ENCODE peak calls at places on chromosomes 13 and 19, in four cellular contexts. G is left ventricle myocardium inferior, C is WTC11, D is heart right ventricle. F is an unnamed sample.

GRCh38 chr13:101325423-101325822 is 90.9 kb downstream of the NALCN start:
- DNase-seq in G (no peak), D (no peak), C (no peak), F (no peak)

GRCh38 chr13:51477149-51477548 is 24.3 kb upstream of the INTS6 start:
- DNase-seq in C (no peak), G (no peak), D (no peak), F (no peak)

GRCh38 chr13:25463496-25463895 is 91.7 kb downstream of the ATP8A2 start:
- DNase-seq in G (no peak), D (no peak), C (no peak), F (no peak)

GRCh38 chr19:52535831-52536800 is 8.6 kb downstream of the ZNF808 start:
- DNase-seq in C (peak), G (peak), D (peak), F (peak)

GRCh38 chr19:41927810-41928192 is 448 bp downstream of the ERFL start:
- DNase-seq in C (no peak), G (no peak), D (no peak), F (no peak)

GRCh38 chr13:35472308-35473008 is 4.0 kb downstream of the MAB21L1 start:
- DNase-seq in C (no peak), G (no peak), D (no peak), F (peak)

GRCh38 chr13:20156711-20157110 is 4.1 kb downstream of the GJA3 start:
- DNase-seq in C (no peak), D (no peak), G (no peak), F (no peak)

GRCh38 chr19:32464279-32464678 is 58.7 kb downstream of the DPY19L3 start:
- DNase-seq in G (no peak), D (no peak), C (no peak), F (no peak)

GRCh38 chr13:73809561-73809960 is 324.6 kb downstream of the KLF12 start:
- DNase-seq in D (no peak), G (no peak), C (no peak), F (no peak)

GRCh38 chr19:44113784-44114390 is 688 bp downstream of the ZNF225 start:
- DNase-seq in D (peak), C (no peak), G (no peak), F (no peak)

GRCh38 chr13:97200081-97200942 is 21.8 kb upstream of the MBNL2 start:
- DNase-seq in C (no peak), D (no peak), G (no peak), F (no peak)

GRCh38 chr19:45304141-45304926 is 18.3 kb downstream of the CKM start:
- DNase-seq in D (no peak), C (no peak), G (no peak), F (no peak)

GRCh38 chr13:19769854-19770253 is 12.9 kb downstream of the PSPC1 start:
- DNase-seq in D (no peak), G (no peak), C (no peak), F (no peak)

GRCh38 chr19:51904331-51905165 is at the start of gene ZNF649:
- DNase-seq in G (peak), C (peak), D (peak), F (peak)

GRCh38 chr13:19864018-19864338 is 529 bp upstream of the ZMYM5 start:
- DNase-seq in C (peak), D (peak), G (peak), F (peak)

GRCh38 chr19:54096642-54097106 is 3.9 kb downstream of the OSCAR start:
- DNase-seq in D (no peak), C (peak), G (no peak), F (no peak)

GRCh38 chr13:91270031-91270430 is 77.5 kb upstream of the MIR17HG start:
- DNase-seq in C (no peak), D (no peak), G (no peak), F (no peak)

GRCh38 chr19:55086730-55087541 is 11.3 kb downstream of the EPS8L1 start:
- DNase-seq in C (peak), D (peak), G (peak), F (peak)

GRCh38 chr19:17095141-17095919 is 19.8 kb downstream of the MYO9B start:
- DNase-seq in D (peak), G (peak), C (no peak), F (no peak)

GRCh38 chr13:22169473-22169872 is 498.6 kb downstream of the FGF9 start:
- DNase-seq in G (no peak), C (no peak), D (no peak), F (no peak)

GRCh38 chr19:35513975-35514809 is 743 bp upstream of the DMKN start:
- DNase-seq in D (no peak), C (peak), G (no peak), F (peak)
- TF ChIP-seq CTCF in D (no peak), C (no peak), G (no peak), F (no peak)

DNA sequence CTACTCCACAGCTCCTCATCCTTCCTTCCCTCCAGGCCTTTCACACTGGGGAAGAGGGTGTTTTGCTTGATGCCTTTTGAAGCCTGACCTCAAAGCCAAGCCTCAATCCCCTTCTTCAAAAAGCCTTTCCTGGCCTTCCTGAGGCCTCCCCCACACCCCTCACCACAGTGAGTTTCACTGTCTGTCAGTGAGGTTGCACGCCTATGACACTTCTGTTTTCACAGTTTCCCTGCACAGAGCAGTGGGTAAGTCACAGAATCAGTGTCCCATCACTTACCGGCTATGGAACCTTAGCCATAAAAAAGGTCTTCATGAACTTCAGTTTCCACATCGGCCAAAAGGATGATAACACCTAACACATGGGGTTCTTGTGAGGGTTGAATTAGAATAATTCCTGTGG is 371.4 kb downstream of the UQCRFS1 start:
- DNase-seq in G (no peak), D (no peak), C (no peak), F (no peak)
- TF ChIP-seq CTCF in G (no peak), D (no peak), C (no peak), F (no peak)

GRCh38 chr19:40217027-40217810 is 965 bp downstream of the TTC9B start:
- DNase-seq in G (no peak), D (no peak), C (peak), F (no peak)
- TF ChIP-seq CTCF in G (peak), D (no peak), C (peak), F (peak)

DNA sequence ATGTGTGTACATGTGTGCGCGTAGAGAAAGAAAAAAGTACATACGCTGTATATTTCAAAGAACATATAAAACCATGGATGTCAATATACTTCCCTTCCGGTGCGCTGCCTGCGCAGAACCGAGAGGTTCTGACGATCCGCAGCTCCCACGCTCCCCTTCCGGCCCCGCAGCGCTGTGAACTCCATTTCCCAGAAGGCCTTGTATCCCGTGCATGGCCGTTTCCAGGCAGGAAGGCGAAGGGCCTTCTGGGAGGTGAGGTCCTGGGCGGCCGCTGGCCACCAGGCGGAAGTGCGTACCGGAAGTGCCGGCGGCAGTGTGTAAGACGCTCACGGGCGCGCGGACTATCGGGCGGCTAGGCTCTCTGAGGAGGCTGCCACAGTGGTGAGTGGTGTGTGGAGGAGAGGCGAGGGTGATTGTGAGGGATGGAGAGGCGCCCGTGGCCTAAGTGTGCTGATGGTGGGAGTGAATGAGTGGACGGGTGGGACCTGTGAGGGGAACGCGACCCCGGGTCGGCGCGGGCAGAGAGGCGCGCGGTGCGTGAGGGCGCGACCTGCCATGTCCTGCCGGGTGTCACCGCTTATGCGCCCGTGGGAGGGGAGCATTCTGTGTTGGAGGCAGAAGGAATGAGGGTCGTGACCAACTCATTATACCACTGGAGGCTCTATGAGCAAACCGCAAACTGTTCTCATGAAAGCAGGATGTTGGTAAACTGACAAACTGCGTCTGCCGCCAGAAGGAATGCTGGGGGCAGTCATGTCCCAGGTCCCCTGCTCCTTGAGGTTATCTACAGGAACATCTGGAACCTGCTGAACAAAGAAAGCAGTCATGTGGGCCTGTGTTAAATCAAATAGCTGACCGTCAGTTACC is at the start of gene ERVK3-1:
- DNase-seq in G (peak), D (peak), C (peak), F (peak)
- TF ChIP-seq CTCF in G (peak), D (no peak), C (no peak), F (no peak)